ENCODE peak calls at places on chromosome 1, in ten cellular contexts. D, M, X, W, H, N, P, C, I and V are unnamed samples.
A peak's percentile ranks its signal among the peaks of the same experiment; 100 is the strongest.

GRCh38 chr1:174407705-174408104 is 40.1 kb upstream of the GPR52 start:
- DNase-seq in N (no peak), H (no peak), M (no peak), P (no peak), W (no peak), I (no peak), D (no peak), C (no peak), X (no peak), V (no peak)

GRCh38 chr1:7171168-7171567 is 385.9 kb downstream of the CAMTA1 start:
- DNase-seq in D (no peak), N (no peak), I (no peak), H (no peak), P (no peak), X (no peak), C (no peak), M (no peak), W (no peak), V (no peak)

GRCh38 chr1:77489910-77490309 is 192.5 kb downstream of the ZZZ3 start:
- DNase-seq in P (no peak), M (no peak), W (no peak), I (peak; percentile 87), D (peak; percentile 51), H (no peak), C (no peak), N (no peak), X (no peak), V (no peak)

GRCh38 chr1:41612953-41613352 is 128.5 kb upstream of the EDN2 start:
- DNase-seq in H (no peak), D (peak; percentile 35), N (no peak), I (no peak), P (no peak), C (no peak), W (no peak), M (no peak), X (no peak), V (no peak)

GRCh38 chr1:192439373-192440025 is 122.7 kb downstream of the RGS21 start:
- DNase-seq in N (no peak), X (no peak), C (no peak), P (no peak), I (peak; percentile 86), D (peak; percentile 58), M (no peak), H (no peak), W (no peak), V (no peak)

GRCh38 chr1:47689894-47690293 is 252.1 kb downstream of the FOXD2 start:
- DNase-seq in M (no peak), C (no peak), D (no peak), X (no peak), I (no peak), P (peak; percentile 20), H (no peak), N (no peak), W (no peak), V (no peak)

GRCh38 chr1:200353232-200353631 is 56.6 kb downstream of the ZNF281 start:
- DNase-seq in C (no peak), I (no peak), N (no peak), M (no peak), H (no peak), W (no peak), X (no peak), P (no peak), D (no peak), V (no peak)

GRCh38 chr1:63626222-63626621 is 33.0 kb downstream of the PGM1 start:
- DNase-seq in C (no peak), W (no peak), P (no peak), M (no peak), H (no peak), X (no peak), D (peak; percentile 62), N (no peak), I (no peak), V (no peak)